ENCODE peak calls at places on chromosomes 5 and 9, in seven cellular contexts. N is HCT116, I is K562, U is SK-N-SH, D is H1, C is GM12878, K is HepG2. G is an unnamed sample.

GRCh38 chr5:56858777-56859442 is 43.6 kb downstream of the MAP3K1 start:
- DNase-seq in K (no peak), C (no peak), D (no peak), I (no peak), N (no peak), U (no peak), G (no peak)

GRCh38 chr5:156421798-156422197 is 94.8 kb downstream of the SGCD start:
- DNase-seq in K (no peak), C (no peak), I (no peak), D (no peak), U (peak; percentile 17), N (no peak), G (no peak)

GRCh38 chr9:133493428-133493827 is 14.5 kb upstream of the SLC2A6 start:
- DNase-seq in U (no peak), C (no peak), N (no peak), D (no peak), I (no peak), K (no peak), G (no peak)

GRCh38 chr5:95283761-95284511 is 958 bp downstream of the MCTP1 start:
- DNase-seq in N (no peak), I (peak; percentile 57), C (no peak), U (peak; percentile 65), K (no peak), D (no peak), G (no peak)

GRCh38 chr5:103894882-103895281 is 332.3 kb upstream of the NUDT12 start:
- DNase-seq in I (no peak), U (peak; percentile 27), D (peak; percentile 17), N (no peak), C (no peak), K (no peak), G (peak; percentile 33)

GRCh38 chr5:77743181-77743580 is 33.0 kb downstream of the TBCA start:
- DNase-seq in N (no peak), K (no peak), I (no peak), C (no peak), D (no peak), U (no peak), G (no peak)

GRCh38 chr9:13513262-13513661 is 233.8 kb upstream of the MPDZ start:
- DNase-seq in C (no peak), U (no peak), N (no peak), K (no peak), I (no peak), D (no peak), G (no peak)

GRCh38 chr9:9598723-9599122 is 1014.1 kb downstream of the PTPRD start:
- DNase-seq in D (no peak), U (no peak), K (no peak), N (no peak), C (no peak), I (no peak), G (no peak)

GRCh38 chr9:33791117-33791516 is 4.2 kb upstream of the PRSS3 start:
- DNase-seq in K (no peak), I (no peak), N (peak; percentile 48), D (no peak), U (no peak), C (no peak), G (no peak)

GRCh38 chr9:19690128-19690527 is 98.7 kb downstream of the SLC24A2 start:
- DNase-seq in U (no peak), N (no peak), D (no peak), C (no peak), K (no peak), I (no peak), G (no peak)

GRCh38 chr9:114908104-114908621 is 22.2 kb downstream of the TNFSF8 start:
- DNase-seq in D (peak; percentile 58), I (no peak), N (peak; percentile 38), C (no peak), U (no peak), K (peak; percentile 83), G (peak; percentile 79)

GRCh38 chr5:168328804-168329203 is 37.4 kb downstream of the WWC1 start:
- DNase-seq in C (peak; percentile 39), K (peak; percentile 70), N (no peak), U (no peak), D (no peak), I (peak; percentile 20), G (peak; percentile 59)

GRCh38 chr9:69822091-69822750 is 1.6 kb downstream of the CFAP95 start:
- DNase-seq in C (no peak), N (no peak), D (no peak), U (no peak), K (no peak), I (no peak), G (no peak)

GRCh38 chr9:69877852-69878507 is 57.4 kb downstream of the CFAP95 start:
- DNase-seq in U (peak; percentile 11), D (no peak), C (no peak), I (peak; percentile 10), K (peak; percentile 43), N (peak; percentile 22), G (peak; percentile 22)

GRCh38 chr9:104858271-104858670 is 69.7 kb downstream of the ABCA1 start:
- DNase-seq in N (no peak), U (no peak), D (no peak), K (no peak), C (no peak), I (no peak), G (no peak)

GRCh38 chr5:178426326-178427130 is 163.7 kb downstream of the COL23A1 start:
- DNase-seq in K (no peak), N (no peak), I (no peak), C (no peak), U (peak; percentile 16), D (no peak), G (no peak)

GRCh38 chr5:53167836-53168235 is 58.3 kb upstream of the MOCS2 start:
- DNase-seq in C (no peak), I (no peak), D (no peak), U (no peak), K (no peak), N (no peak), G (no peak)

GRCh38 chr5:150560401-150561191 is 52.7 kb downstream of the NDST1 start:
- DNase-seq in D (peak; percentile 56), U (peak; percentile 82), I (peak; percentile 87), K (peak; percentile 82), C (peak; percentile 42), N (peak; percentile 79), G (peak; percentile 75)

DNA sequence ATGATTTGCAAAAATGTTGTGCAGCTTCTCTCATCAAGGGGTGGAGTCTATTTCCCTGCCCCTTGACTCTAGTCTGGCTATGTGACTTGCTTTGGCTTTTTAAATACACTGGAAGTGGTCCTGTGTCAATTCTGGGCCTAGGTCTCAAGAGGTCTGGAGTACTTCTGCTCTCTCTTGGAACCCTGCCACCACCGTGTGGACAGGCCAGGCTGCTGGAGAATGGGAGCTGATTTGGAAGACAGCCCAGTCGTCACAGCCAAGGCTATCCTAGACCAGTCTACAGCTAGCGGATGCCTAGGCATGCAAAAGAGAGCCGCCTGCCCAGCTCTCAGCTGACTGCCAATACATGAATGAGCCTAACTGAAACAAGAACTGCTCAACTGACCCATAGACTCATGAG is 56.7 kb upstream of the CLINT1 start:
- DNase-seq in K (peak; percentile 17), U (peak; percentile 72), D (no peak), N (no peak), I (no peak), C (no peak), G (no peak)
- H3K4me1 ChIP-seq in K (peaks cover 14% of the 10 kb centered on the region), U (peaks cover 25% of the 10 kb centered on the region), D (no peaks in the 10 kb centered on the region), N (peaks cover 3% of the 10 kb centered on the region), I (peaks cover 13% of the 10 kb centered on the region), C (peaks cover 8% of the 10 kb centered on the region), G (peaks cover 4% of the 10 kb centered on the region)

GRCh38 chr9:131673531-131673930 is 66.3 kb downstream of the RAPGEF1 start:
- DNase-seq in U (no peak), N (no peak), I (no peak), C (no peak), D (no peak), K (no peak), G (no peak)
- H3K9ac ChIP-seq in U (no peak overlapping the region), N (no peak overlapping the region), I (no peak overlapping the region), C (no peak overlapping the region), D (no peak overlapping the region), K (no peak overlapping the region), G (no peak overlapping the region)

GRCh38 chr5:172630482-172630881 is 10.6 kb upstream of the NEURL1B start:
- DNase-seq in N (no peak), U (no peak), C (no peak), K (no peak), I (no peak), D (no peak), G (no peak)

GRCh38 chr5:172633403-172633970 is 7.6 kb upstream of the NEURL1B start:
- DNase-seq in I (no peak), N (no peak), U (no peak), D (no peak), K (no peak), C (no peak), G (no peak)

GRCh38 chr5:172634106-172634899 is 6.8 kb upstream of the NEURL1B start:
- DNase-seq in C (no peak), N (no peak), U (no peak), D (no peak), I (no peak), K (no peak), G (no peak)

GRCh38 chr5:172630961-172631360 is 10.1 kb upstream of the NEURL1B start:
- DNase-seq in I (no peak), U (no peak), C (no peak), N (no peak), D (no peak), K (no peak), G (no peak)

DNA sequence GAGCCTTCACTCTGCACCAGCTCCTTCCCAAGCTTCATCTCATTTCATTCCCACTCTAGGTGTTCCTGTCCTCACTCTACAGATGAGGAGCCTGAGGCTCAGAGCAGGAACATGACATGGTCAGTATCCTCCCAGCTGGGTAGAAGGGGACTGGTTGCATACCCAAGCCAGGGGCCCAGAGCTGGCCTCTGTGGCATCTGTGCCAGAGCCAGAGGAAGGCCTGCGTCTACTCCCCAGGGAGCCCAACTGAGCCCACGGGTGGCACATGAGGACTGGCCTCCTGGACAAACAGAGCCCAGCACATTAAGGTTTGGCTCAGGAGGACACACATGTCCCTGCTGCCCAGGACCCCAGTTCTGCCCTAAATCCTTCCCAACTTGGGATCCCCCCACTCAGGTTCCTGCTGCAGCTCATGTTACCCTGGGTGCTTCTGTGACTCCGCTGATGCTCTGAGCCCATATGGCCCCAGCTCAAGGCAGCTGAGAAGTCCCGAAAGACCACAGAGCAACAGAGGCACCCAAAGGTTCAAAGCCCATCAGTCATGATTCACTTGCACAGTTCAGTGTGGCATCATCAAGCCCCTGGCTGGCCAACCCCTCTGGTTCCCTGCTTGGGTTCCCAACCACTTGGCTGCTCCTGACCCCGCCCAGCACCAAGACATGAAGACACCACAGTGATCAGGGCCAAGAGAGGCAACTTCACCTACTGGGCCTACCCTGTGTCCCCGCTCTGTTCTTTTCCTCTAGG is 8.5 kb upstream of the NEURL1B start:
- DNase-seq in N (no peak), U (no peak), C (no peak), I (no peak), K (no peak), D (no peak), G (no peak)
- TF ChIP-seq YY1 in N (no peak), U (no peak), C (no peak), I (no peak), K (no peak), D (no peak), G (no peak)

DNA sequence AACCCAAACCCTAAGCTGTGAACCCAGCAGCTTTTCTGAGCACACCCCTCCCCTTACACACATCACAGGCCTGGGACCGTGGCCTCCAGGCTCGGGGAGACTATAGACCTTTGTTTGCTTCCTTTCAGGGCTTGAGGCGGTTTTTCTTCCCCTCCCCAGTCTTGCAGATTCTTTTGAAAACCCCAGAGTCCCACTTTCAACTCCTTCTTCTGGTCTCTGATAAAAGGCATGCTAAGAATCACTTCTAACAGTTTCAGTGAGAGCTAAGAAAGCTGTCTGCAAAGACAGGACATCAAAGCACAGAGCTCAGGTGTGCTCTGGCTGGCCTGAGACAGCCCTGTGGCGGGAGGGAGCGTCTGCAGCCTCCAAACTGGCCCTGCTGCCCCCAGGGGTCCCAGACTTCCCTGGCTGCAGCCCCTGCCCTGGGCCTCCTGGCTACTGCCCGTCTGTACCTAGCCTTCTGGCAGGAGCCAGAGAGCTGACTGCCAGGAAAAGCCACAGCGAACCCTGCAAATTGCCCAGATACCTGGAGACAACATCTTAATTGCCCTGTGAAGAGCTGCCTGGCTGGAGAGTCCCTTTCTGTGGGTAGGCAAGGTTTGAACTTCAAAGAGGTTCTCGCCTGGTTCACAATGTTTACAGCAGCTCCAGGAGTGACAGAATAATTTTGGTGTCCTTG is 138.9 kb downstream of the GADD45G start:
- DNase-seq in K (no peak), U (peak; percentile 55), N (no peak), I (no peak), D (peak; percentile 9), C (peak; percentile 71), G (no peak)
- H3K4me1 ChIP-seq in K (no peaks in the 10 kb centered on the region), U (peaks cover 64% of the 10 kb centered on the region), N (no peaks in the 10 kb centered on the region), I (no peaks in the 10 kb centered on the region), D (no peaks in the 10 kb centered on the region), C (peaks cover 48% of the 10 kb centered on the region), G (peaks cover 20% of the 10 kb centered on the region)